ENCODE peak calls at places on chromosome 4, in five cellular contexts. W, T, R, A and P are unnamed samples.

GRCh38 chr4:37439809-37440518 is 195.4 kb downstream of the NWD2 start:
- DNase-seq in W (no peak), A (no peak), R (no peak), T (no peak), P (no peak)

GRCh38 chr4:86359944-86360478 is at the start of gene MAPK10:
- DNase-seq in R (peak; percentile 31), A (peak; percentile 25), T (no peak), W (peak; percentile 88), P (peak; percentile 45)

GRCh38 chr4:44725166-44725565 is 1.2 kb downstream of the GNPDA2 start:
- DNase-seq in T (no peak), R (no peak), W (peak; percentile 5), A (no peak), P (no peak)

GRCh38 chr4:38782452-38783108 is at the start of gene TLR10:
- DNase-seq in W (peak; percentile 52), A (no peak), T (peak; percentile 41), R (no peak), P (peak; percentile 4)

GRCh38 chr4:19026281-19026680 is 1004.7 kb upstream of the LCORL start:
- DNase-seq in A (no peak), R (no peak), W (no peak), T (no peak), P (no peak)

GRCh38 chr4:19739101-19739651 is 512.5 kb upstream of the SLIT2 start:
- DNase-seq in R (no peak), A (peak; percentile 83), T (peak; percentile 84), W (peak; percentile 95), P (peak; percentile 64)

GRCh38 chr4:85515701-85516100 is 40.8 kb downstream of the ARHGAP24 start:
- DNase-seq in W (no peak), A (no peak), T (no peak), R (no peak), P (no peak)

GRCh38 chr4:4575284-4576211 is 33.7 kb upstream of the STX18 start:
- DNase-seq in W (peak; percentile 18), T (peak; percentile 50), R (no peak), A (peak; percentile 8), P (no peak)

GRCh38 chr4:183098080-183098722 is 856 bp upstream of the WWC2 start:
- DNase-seq in R (peak; percentile 23), A (peak; percentile 46), W (peak; percentile 50), T (peak; percentile 42), P (no peak)

GRCh38 chr4:174230148-174230547 is 53.3 kb downstream of the FBXO8 start:
- DNase-seq in W (no peak), A (no peak), T (no peak), R (no peak), P (no peak)

GRCh38 chr4:15898902-15899301 is 39.6 kb downstream of the FGFBP1 start:
- DNase-seq in A (no peak), T (peak; percentile 78), W (no peak), R (no peak), P (no peak)

GRCh38 chr4:38857354-38858096 is 908 bp upstream of the TLR6 start:
- DNase-seq in W (peak; percentile 94), A (peak; percentile 83), T (peak; percentile 84), R (no peak), P (no peak)

DNA sequence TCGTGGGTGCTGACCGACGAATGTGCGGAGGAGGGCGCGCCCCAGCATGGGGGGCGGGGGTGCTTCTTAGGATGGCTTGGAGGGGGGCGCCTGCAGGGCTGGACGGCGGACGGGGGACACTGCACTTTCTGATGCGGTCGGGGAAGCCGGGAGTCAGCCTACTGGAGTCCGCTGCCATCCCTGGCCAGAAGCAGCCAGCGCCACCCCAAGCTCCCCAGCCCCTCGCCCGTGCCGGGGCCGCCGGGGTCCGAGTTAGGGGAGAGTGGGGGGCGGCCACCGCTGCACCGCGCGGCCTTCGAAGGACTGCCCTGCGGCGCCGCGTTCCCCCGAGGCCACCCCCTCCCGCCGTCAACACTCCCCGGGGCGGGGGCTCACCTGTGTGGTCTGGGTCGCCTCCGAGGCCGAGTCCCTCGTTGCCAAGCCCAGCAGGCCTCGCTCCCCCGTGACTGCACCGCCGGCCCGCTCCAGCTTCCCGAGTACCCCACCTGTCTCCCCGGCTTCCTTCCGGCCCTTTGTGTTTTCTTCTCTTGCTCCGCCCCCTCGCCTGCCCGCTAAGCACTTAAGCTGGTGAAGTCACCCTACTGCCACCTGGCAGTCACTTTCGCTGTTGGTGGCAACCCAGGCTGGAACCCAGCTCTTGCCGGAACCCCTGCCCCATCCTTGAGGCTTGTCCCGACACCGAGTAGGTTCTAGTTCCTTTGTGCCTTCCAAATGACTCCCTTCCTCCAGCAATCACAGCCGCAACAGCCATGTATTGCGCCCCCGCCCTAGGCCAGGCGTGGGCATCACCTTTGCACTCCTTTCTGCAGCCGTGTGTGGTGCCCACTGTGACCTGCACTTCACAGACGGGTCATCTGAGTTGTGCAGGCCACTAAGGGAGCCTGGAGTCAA is at the start of gene OCIAD2:
- DNase-seq in A (no peak), R (no peak), T (peak; percentile 66), W (no peak), P (no peak)
- TF ChIP-seq CTCF in A (no peak), R (no peak), T (peak; percentile 45), W (no peak), P (no peak)

GRCh38 chr4:178599521-178599920 is 1157.3 kb upstream of the AGA start:
- DNase-seq in W (no peak), A (no peak), R (no peak), T (peak; percentile 32), P (no peak)
- TF ChIP-seq CTCF in W (no peak), A (no peak), R (no peak), T (peak; percentile 62), P (no peak)

GRCh38 chr4:3437582-3437936 is 4.2 kb upstream of the HGFAC start:
- DNase-seq in A (no peak), R (no peak), T (no peak), W (no peak), P (no peak)

GRCh38 chr4:3436798-3437581 is 4.8 kb upstream of the HGFAC start:
- DNase-seq in R (no peak), T (peak; percentile 75), A (peak; percentile 44), W (peak; percentile 35), P (peak; percentile 10)

GRCh38 chr4:3439391-3439790 is 2.4 kb upstream of the HGFAC start:
- DNase-seq in T (no peak), W (no peak), A (no peak), R (no peak), P (no peak)

GRCh38 chr4:3438847-3439180 is 3.0 kb upstream of the HGFAC start:
- DNase-seq in T (no peak), R (no peak), A (no peak), W (no peak), P (no peak)

GRCh38 chr4:3437998-3438846 is 3.5 kb upstream of the HGFAC start:
- DNase-seq in A (no peak), R (no peak), T (no peak), W (no peak), P (no peak)
- TF ChIP-seq CTCF in A (no peak), R (no peak), T (no peak), W (no peak), P (no peak)

GRCh38 chr4:24140892-24141291 is 251.0 kb upstream of the PPARGC1A start:
- DNase-seq in T (no peak), R (no peak), A (no peak), W (no peak), P (no peak)
- TF ChIP-seq CTCF in T (no peak), R (no peak), A (no peak), W (no peak), P (no peak)

GRCh38 chr4:102715057-102715456 is 45.7 kb downstream of the MANBA start:
- DNase-seq in T (peak; percentile 12), R (no peak), A (no peak), W (no peak), P (no peak)
- TF ChIP-seq CTCF in T (peak; percentile 54), R (no peak), A (peak; percentile 40), W (no peak), P (no peak)